ENCODE peak calls at places on chromosomes 4 and X, in seven cellular contexts. H, Q, V, U, Y, C and O are unnamed samples.

GRCh38 chr4:4918067-4918466 is 58.6 kb downstream of the MSX1 start:
- DNase-seq in V (no peak), U (no peak), H (no peak), Y (no peak), Q (no peak), C (no peak), O (no peak)

GRCh38 chr4:3389879-3390840 is 51.6 kb upstream of the HGFAC start:
- DNase-seq in Y (no peak), V (no peak), H (no peak), U (no peak), Q (no peak), C (no peak), O (no peak)

GRCh38 chr4:55927776-55928437 is 20.8 kb upstream of the CEP135 start:
- DNase-seq in Y (no peak), C (no peak), Q (no peak), V (no peak), U (no peak), H (no peak), O (no peak)

GRCh38 chr4:126839066-126839465 is 793.7 kb upstream of the INTU start:
- DNase-seq in C (no peak), U (no peak), Y (no peak), V (no peak), Q (no peak), H (peak), O (no peak)

GRCh38 chr4:54400188-54400587 is 171.1 kb downstream of the PDGFRA start:
- DNase-seq in U (no peak), Y (no peak), C (no peak), H (no peak), V (no peak), Q (no peak), O (no peak)

GRCh38 chr4:121330180-121330665 is 50.6 kb downstream of the QRFPR start:
- DNase-seq in U (no peak), V (no peak), C (no peak), Y (no peak), Q (no peak), H (no peak), O (no peak)

GRCh38 chrX:134580947-134581346 is 77.3 kb downstream of the PLAC1 start:
- DNase-seq in Y (no peak), C (no peak), H (peak), U (no peak), Q (no peak), V (no peak), O (no peak)

GRCh38 chr4:184647391-184648101 is 1.7 kb downstream of the CASP3 start:
- DNase-seq in C (no peak), U (no peak), Q (no peak), Y (no peak), H (peak), V (no peak), O (no peak)

GRCh38 chrX:22081475-22082092 is 49.5 kb downstream of the PHEX start:
- DNase-seq in V (peak), Y (peak), C (peak), Q (peak), U (peak), H (peak), O (no peak)

GRCh38 chrX:68832101-68832416 is 3.2 kb downstream of the EFNB1 start:
- DNase-seq in U (peak), H (peak), V (peak), Y (no peak), Q (no peak), C (peak), O (peak)

GRCh38 chrX:373641-374471 is 12.9 kb downstream of the PPP2R3B start:
- DNase-seq in Q (no peak), C (peak), Y (no peak), V (no peak), H (peak), U (no peak), O (no peak)

GRCh38 chrX:12080265-12080664 is 58.0 kb upstream of the FRMPD4 start:
- DNase-seq in V (peak), C (no peak), Q (no peak), U (no peak), H (peak), Y (no peak), O (no peak)

GRCh38 chr4:55312491-55313101 is 33.4 kb upstream of the SRD5A3 start:
- DNase-seq in C (peak), V (peak), Q (no peak), H (peak), Y (no peak), U (peak), O (no peak)

GRCh38 chrX:40644175-40644574 is 3.2 kb downstream of the CXorf38 start:
- DNase-seq in C (no peak), Q (no peak), U (no peak), V (no peak), H (peak), Y (no peak), O (no peak)

GRCh38 chr4:10289534-10289899 is 167.7 kb downstream of the ZNF518B start:
- DNase-seq in Y (no peak), H (no peak), C (no peak), V (no peak), Q (no peak), U (no peak), O (no peak)

GRCh38 chr4:41409095-41409494 is 128.9 kb upstream of the LIMCH1 start:
- DNase-seq in U (no peak), Q (no peak), H (peak), V (no peak), Y (no peak), C (no peak), O (no peak)